ENCODE peak calls at places on chromosome 7, in ten cellular contexts. One of them, this sample, is unnamed.

GRCh38 chr7:100469227-100470044 is 5.4 kb upstream of the SPACDR start:
- DNase-seq in fibroblast of the aortic adventitia: peak; percentile 71
- DNase-seq in IMR-90: peak; percentile 64
- DNase-seq in upper lobe of left lung: peak; percentile 91
- DNase-seq in fibroblast of mammary gland: peak; percentile 68
- DNase-seq in epithelial cell of esophagus: peak; percentile 73
- DNase-seq in endodermal cell: peak; percentile 98
- DNase-seq in suprapubic skin: peak; percentile 90
- DNase-seq in cardiac muscle cell: peak; percentile 91
- DNase-seq in fibroblast of lung: peak; percentile 45
- DNase-seq in this sample: no peak

GRCh38 chr7:35648367-35648766 is 46.6 kb downstream of the HERPUD2 start:
- DNase-seq in fibroblast of the aortic adventitia: no peak
- DNase-seq in IMR-90: no peak
- DNase-seq in upper lobe of left lung: no peak
- DNase-seq in fibroblast of mammary gland: no peak
- DNase-seq in epithelial cell of esophagus: no peak
- DNase-seq in endodermal cell: no peak
- DNase-seq in suprapubic skin: no peak
- DNase-seq in cardiac muscle cell: no peak
- DNase-seq in fibroblast of lung: no peak
- DNase-seq in this sample: no peak

GRCh38 chr7:124171068-124171467 is 138.2 kb upstream of the TMEM229A start:
- DNase-seq in fibroblast of the aortic adventitia: no peak
- DNase-seq in IMR-90: peak; percentile 62
- DNase-seq in upper lobe of left lung: no peak
- DNase-seq in fibroblast of mammary gland: no peak
- DNase-seq in epithelial cell of esophagus: peak; percentile 59
- DNase-seq in endodermal cell: peak; percentile 60
- DNase-seq in suprapubic skin: no peak
- DNase-seq in cardiac muscle cell: peak; percentile 53
- DNase-seq in fibroblast of lung: no peak
- DNase-seq in this sample: peak; percentile 4

GRCh38 chr7:73918926-73919693 is 58.2 kb downstream of the TMEM270 start:
- DNase-seq in fibroblast of the aortic adventitia: no peak
- DNase-seq in IMR-90: no peak
- DNase-seq in upper lobe of left lung: no peak
- DNase-seq in fibroblast of mammary gland: no peak
- DNase-seq in epithelial cell of esophagus: no peak
- DNase-seq in endodermal cell: peak; percentile 86
- DNase-seq in suprapubic skin: peak; percentile 34
- DNase-seq in cardiac muscle cell: peak; percentile 23
- DNase-seq in fibroblast of lung: no peak
- DNase-seq in this sample: no peak

GRCh38 chr7:5452937-5453540 is 29.4 kb upstream of the TNRC18 start:
- DNase-seq in fibroblast of the aortic adventitia: peak; percentile 80
- DNase-seq in IMR-90: peak; percentile 84
- DNase-seq in upper lobe of left lung: no peak
- DNase-seq in fibroblast of mammary gland: peak; percentile 87
- DNase-seq in epithelial cell of esophagus: no peak
- DNase-seq in endodermal cell: peak; percentile 84
- DNase-seq in suprapubic skin: no peak
- DNase-seq in cardiac muscle cell: no peak
- DNase-seq in fibroblast of lung: peak; percentile 62
- DNase-seq in this sample: no peak

GRCh38 chr7:157983442-157984137 is 604.0 kb downstream of the PTPRN2 start:
- DNase-seq in fibroblast of the aortic adventitia: no peak
- DNase-seq in IMR-90: no peak
- DNase-seq in upper lobe of left lung: no peak
- DNase-seq in fibroblast of mammary gland: no peak
- DNase-seq in epithelial cell of esophagus: no peak
- DNase-seq in endodermal cell: no peak
- DNase-seq in suprapubic skin: no peak
- DNase-seq in cardiac muscle cell: no peak
- DNase-seq in fibroblast of lung: no peak
- DNase-seq in this sample: no peak

GRCh38 chr7:80054356-80054755 is 80.3 kb upstream of the GNAI1 start:
- DNase-seq in fibroblast of the aortic adventitia: peak; percentile 84
- DNase-seq in IMR-90: peak; percentile 92
- DNase-seq in upper lobe of left lung: no peak
- DNase-seq in fibroblast of mammary gland: peak; percentile 76
- DNase-seq in epithelial cell of esophagus: peak; percentile 12
- DNase-seq in endodermal cell: no peak
- DNase-seq in suprapubic skin: no peak
- DNase-seq in cardiac muscle cell: no peak
- DNase-seq in fibroblast of lung: peak; percentile 72
- DNase-seq in this sample: no peak

GRCh38 chr7:99792983-99793382 is 9.0 kb upstream of the CYP3A4 start:
- DNase-seq in fibroblast of the aortic adventitia: no peak
- DNase-seq in IMR-90: no peak
- DNase-seq in upper lobe of left lung: no peak
- DNase-seq in fibroblast of mammary gland: peak; percentile 12
- DNase-seq in epithelial cell of esophagus: no peak
- DNase-seq in endodermal cell: no peak
- DNase-seq in suprapubic skin: no peak
- DNase-seq in cardiac muscle cell: no peak
- DNase-seq in fibroblast of lung: no peak
- DNase-seq in this sample: no peak

GRCh38 chr7:107999814-108000560 is 3.0 kb downstream of the LAMB1 start:
- DNase-seq in fibroblast of the aortic adventitia: peak; percentile 21
- DNase-seq in IMR-90: peak; percentile 60
- DNase-seq in upper lobe of left lung: no peak
- DNase-seq in fibroblast of mammary gland: peak; percentile 49
- DNase-seq in epithelial cell of esophagus: no peak
- DNase-seq in endodermal cell: no peak
- DNase-seq in suprapubic skin: no peak
- DNase-seq in cardiac muscle cell: no peak
- DNase-seq in fibroblast of lung: peak; percentile 88
- DNase-seq in this sample: no peak

GRCh38 chr7:107998660-107999480 is 4.1 kb downstream of the LAMB1 start:
- DNase-seq in fibroblast of the aortic adventitia: no peak
- DNase-seq in IMR-90: no peak
- DNase-seq in upper lobe of left lung: no peak
- DNase-seq in fibroblast of mammary gland: no peak
- DNase-seq in epithelial cell of esophagus: peak; percentile 49
- DNase-seq in endodermal cell: no peak
- DNase-seq in suprapubic skin: no peak
- DNase-seq in cardiac muscle cell: no peak
- DNase-seq in fibroblast of lung: peak; percentile 72
- DNase-seq in this sample: no peak

GRCh38 chr7:108001759-108002725 is 919 bp downstream of the LAMB1 start:
- DNase-seq in fibroblast of the aortic adventitia: peak; percentile 53
- DNase-seq in IMR-90: peak; percentile 41
- DNase-seq in upper lobe of left lung: peak; percentile 85
- DNase-seq in fibroblast of mammary gland: peak; percentile 63
- DNase-seq in epithelial cell of esophagus: no peak
- DNase-seq in endodermal cell: no peak
- DNase-seq in suprapubic skin: no peak
- DNase-seq in cardiac muscle cell: peak; percentile 22
- DNase-seq in fibroblast of lung: peak; percentile 34
- DNase-seq in this sample: no peak

GRCh38 chr7:108002726-108003590 is at the start of gene LAMB1:
- DNase-seq in fibroblast of the aortic adventitia: peak; percentile 75
- DNase-seq in IMR-90: peak; percentile 65
- DNase-seq in upper lobe of left lung: peak; percentile 90
- DNase-seq in fibroblast of mammary gland: peak; percentile 76
- DNase-seq in epithelial cell of esophagus: peak; percentile 59
- DNase-seq in endodermal cell: peak; percentile 92
- DNase-seq in suprapubic skin: peak; percentile 83
- DNase-seq in cardiac muscle cell: peak; percentile 67
- DNase-seq in fibroblast of lung: peak; percentile 84
- DNase-seq in this sample: no peak

DNA sequence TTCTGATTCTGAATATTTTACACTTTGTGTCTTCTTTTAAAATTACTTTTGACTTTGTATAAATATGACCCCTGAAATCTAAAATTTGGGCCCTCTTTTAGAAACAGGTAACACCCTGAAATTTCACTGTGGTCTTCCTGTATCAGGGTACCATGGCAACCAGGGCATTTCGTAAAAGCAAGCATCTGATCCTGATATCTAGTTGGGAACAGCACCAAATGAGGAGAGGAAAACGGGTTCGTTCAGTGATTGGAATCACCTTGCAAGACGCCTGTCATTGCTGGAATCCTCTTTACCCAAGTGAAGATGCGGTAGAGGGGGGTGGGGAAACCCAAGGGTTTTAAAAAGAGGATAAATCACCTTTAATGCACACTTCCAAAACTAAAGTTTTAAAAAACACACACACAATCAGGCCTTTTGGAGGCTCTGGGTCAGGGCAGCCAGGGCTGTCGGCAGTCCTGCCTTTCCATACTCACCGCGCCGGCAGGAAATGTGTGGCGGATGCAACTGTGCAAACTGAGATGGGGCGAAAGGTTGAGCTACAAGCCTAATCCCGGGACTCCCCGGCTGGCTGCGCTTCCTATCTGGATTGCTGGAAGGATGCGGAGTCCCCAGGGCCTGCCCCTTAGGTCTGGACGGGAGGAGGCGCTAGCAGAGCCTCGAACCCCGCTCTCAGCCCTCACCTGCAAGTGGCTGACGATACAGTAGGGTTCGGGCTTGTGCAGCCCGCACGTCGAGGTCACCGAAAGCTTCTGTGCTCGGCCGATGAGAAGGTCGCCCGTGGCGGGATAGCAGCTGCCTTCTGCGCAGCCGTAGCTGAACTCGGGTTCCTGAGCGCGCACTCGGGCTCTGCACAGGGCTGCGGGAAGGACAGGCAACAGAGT is 1.8 kb downstream of the LAMB1 start:
- DNase-seq in fibroblast of the aortic adventitia: peak; percentile 33
- DNase-seq in IMR-90: peak; percentile 30
- DNase-seq in upper lobe of left lung: peak; percentile 67
- DNase-seq in fibroblast of mammary gland: peak; percentile 55
- DNase-seq in epithelial cell of esophagus: peak; percentile 62
- DNase-seq in endodermal cell: peak; percentile 91
- DNase-seq in suprapubic skin: peak; percentile 72
- DNase-seq in cardiac muscle cell: peak; percentile 30
- DNase-seq in fibroblast of lung: peak; percentile 46
- DNase-seq in this sample: no peak
- TF ChIP-seq CTCF in fibroblast of the aortic adventitia: no peak
- TF ChIP-seq CTCF in IMR-90: peak; percentile 17
- TF ChIP-seq CTCF in upper lobe of left lung: no peak
- TF ChIP-seq CTCF in fibroblast of mammary gland: peak; percentile 19
- TF ChIP-seq CTCF in epithelial cell of esophagus: no peak
- TF ChIP-seq CTCF in endodermal cell: peak; percentile 64
- TF ChIP-seq CTCF in suprapubic skin: no peak
- TF ChIP-seq CTCF in cardiac muscle cell: peak; percentile 30
- TF ChIP-seq CTCF in fibroblast of lung: no peak
- TF ChIP-seq CTCF in this sample: peak; percentile 28

GRCh38 chr7:107036535-107036934 is 8.0 kb upstream of the PRKAR2B start:
- DNase-seq in fibroblast of the aortic adventitia: no peak
- DNase-seq in IMR-90: no peak
- DNase-seq in upper lobe of left lung: no peak
- DNase-seq in fibroblast of mammary gland: no peak
- DNase-seq in epithelial cell of esophagus: no peak
- DNase-seq in endodermal cell: no peak
- DNase-seq in suprapubic skin: no peak
- DNase-seq in cardiac muscle cell: no peak
- DNase-seq in fibroblast of lung: no peak
- DNase-seq in this sample: no peak
- H3K4me3 ChIP-seq in fibroblast of the aortic adventitia: no peak overlapping the region
- H3K4me3 ChIP-seq in IMR-90: no peak overlapping the region
- H3K4me3 ChIP-seq in upper lobe of left lung: no peak overlapping the region
- H3K4me3 ChIP-seq in fibroblast of mammary gland: no peak overlapping the region
- H3K4me3 ChIP-seq in epithelial cell of esophagus: no peak overlapping the region
- H3K4me3 ChIP-seq in endodermal cell: no peak overlapping the region
- H3K4me3 ChIP-seq in suprapubic skin: no peak overlapping the region
- H3K4me3 ChIP-seq in cardiac muscle cell: no peak overlapping the region
- H3K4me3 ChIP-seq in fibroblast of lung: no peak overlapping the region
- H3K4me3 ChIP-seq in this sample: no peak overlapping the region

GRCh38 chr7:149811221-149811620 is 27.0 kb upstream of the ZNF862 start:
- DNase-seq in fibroblast of the aortic adventitia: no peak
- DNase-seq in IMR-90: peak; percentile 7
- DNase-seq in upper lobe of left lung: no peak
- DNase-seq in fibroblast of mammary gland: peak; percentile 4
- DNase-seq in epithelial cell of esophagus: peak; percentile 17
- DNase-seq in endodermal cell: no peak
- DNase-seq in suprapubic skin: no peak
- DNase-seq in cardiac muscle cell: no peak
- DNase-seq in fibroblast of lung: no peak
- DNase-seq in this sample: no peak
- TF ChIP-seq CTCF in fibroblast of the aortic adventitia: peak; percentile 33
- TF ChIP-seq CTCF in IMR-90: peak; percentile 28
- TF ChIP-seq CTCF in upper lobe of left lung: no peak
- TF ChIP-seq CTCF in fibroblast of mammary gland: peak; percentile 31
- TF ChIP-seq CTCF in epithelial cell of esophagus: peak; percentile 46
- TF ChIP-seq CTCF in endodermal cell: peak; percentile 69
- TF ChIP-seq CTCF in suprapubic skin: no peak
- TF ChIP-seq CTCF in cardiac muscle cell: peak; percentile 21
- TF ChIP-seq CTCF in fibroblast of lung: no peak
- TF ChIP-seq CTCF in this sample: peak; percentile 16

GRCh38 chr7:149598721-149599308 is 101.2 kb upstream of the ZNF746 start:
- DNase-seq in fibroblast of the aortic adventitia: peak; percentile 37
- DNase-seq in IMR-90: peak; percentile 38
- DNase-seq in upper lobe of left lung: no peak
- DNase-seq in fibroblast of mammary gland: peak; percentile 41
- DNase-seq in epithelial cell of esophagus: peak; percentile 69
- DNase-seq in endodermal cell: peak; percentile 81
- DNase-seq in suprapubic skin: no peak
- DNase-seq in cardiac muscle cell: peak; percentile 53
- DNase-seq in fibroblast of lung: peak; percentile 27
- DNase-seq in this sample: no peak

GRCh38 chr7:149595541-149595940 is 97.9 kb upstream of the ZNF746 start:
- DNase-seq in fibroblast of the aortic adventitia: no peak
- DNase-seq in IMR-90: no peak
- DNase-seq in upper lobe of left lung: no peak
- DNase-seq in fibroblast of mammary gland: no peak
- DNase-seq in epithelial cell of esophagus: no peak
- DNase-seq in endodermal cell: no peak
- DNase-seq in suprapubic skin: no peak
- DNase-seq in cardiac muscle cell: peak; percentile 49
- DNase-seq in fibroblast of lung: no peak
- DNase-seq in this sample: no peak

GRCh38 chr7:149604521-149604920 is 106.9 kb upstream of the ZNF746 start:
- DNase-seq in fibroblast of the aortic adventitia: no peak
- DNase-seq in IMR-90: peak; percentile 3
- DNase-seq in upper lobe of left lung: no peak
- DNase-seq in fibroblast of mammary gland: no peak
- DNase-seq in epithelial cell of esophagus: no peak
- DNase-seq in endodermal cell: no peak
- DNase-seq in suprapubic skin: no peak
- DNase-seq in cardiac muscle cell: no peak
- DNase-seq in fibroblast of lung: no peak
- DNase-seq in this sample: no peak

GRCh38 chr7:149595078-149595477 is 97.5 kb upstream of the ZNF746 start:
- DNase-seq in fibroblast of the aortic adventitia: no peak
- DNase-seq in IMR-90: no peak
- DNase-seq in upper lobe of left lung: no peak
- DNase-seq in fibroblast of mammary gland: no peak
- DNase-seq in epithelial cell of esophagus: no peak
- DNase-seq in endodermal cell: no peak
- DNase-seq in suprapubic skin: no peak
- DNase-seq in cardiac muscle cell: no peak
- DNase-seq in fibroblast of lung: no peak
- DNase-seq in this sample: no peak

DNA sequence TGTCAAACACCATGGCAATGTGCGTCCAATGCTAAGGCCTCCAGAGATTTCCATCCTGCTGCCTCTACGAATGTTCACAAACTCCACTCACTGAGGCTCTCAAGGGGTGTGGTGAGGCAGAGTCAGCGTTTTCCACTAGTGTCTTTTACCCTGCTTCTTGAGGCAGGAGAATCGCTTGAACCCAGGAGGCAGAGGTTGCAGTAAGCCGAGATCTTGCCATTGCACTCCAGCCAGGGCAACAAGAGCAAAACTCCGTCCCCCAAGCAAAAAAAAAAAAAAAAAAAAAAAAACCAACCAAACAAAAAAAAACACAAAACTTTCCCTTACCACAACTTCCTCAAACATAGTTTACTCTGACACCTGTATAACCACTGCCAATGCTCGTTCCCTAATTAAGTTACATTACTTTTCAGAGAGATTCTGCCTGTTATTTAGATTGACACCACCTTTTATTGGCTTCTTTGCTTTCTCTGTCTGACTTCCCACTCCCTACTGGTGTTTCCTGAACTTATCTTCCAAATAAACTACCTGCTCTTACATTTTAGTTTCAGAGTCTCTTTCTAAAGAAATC is 102.1 kb upstream of the ZNF746 start:
- DNase-seq in fibroblast of the aortic adventitia: no peak
- DNase-seq in IMR-90: no peak
- DNase-seq in upper lobe of left lung: no peak
- DNase-seq in fibroblast of mammary gland: no peak
- DNase-seq in epithelial cell of esophagus: no peak
- DNase-seq in endodermal cell: no peak
- DNase-seq in suprapubic skin: no peak
- DNase-seq in cardiac muscle cell: no peak
- DNase-seq in fibroblast of lung: no peak
- DNase-seq in this sample: no peak
- H3K4me3 ChIP-seq in fibroblast of the aortic adventitia: no peak overlapping the region
- H3K4me3 ChIP-seq in IMR-90: no peak overlapping the region
- H3K4me3 ChIP-seq in upper lobe of left lung: no peak overlapping the region
- H3K4me3 ChIP-seq in fibroblast of mammary gland: no peak overlapping the region
- H3K4me3 ChIP-seq in epithelial cell of esophagus: no peak overlapping the region
- H3K4me3 ChIP-seq in endodermal cell: no peak overlapping the region
- H3K4me3 ChIP-seq in suprapubic skin: no peak overlapping the region
- H3K4me3 ChIP-seq in cardiac muscle cell: no peak overlapping the region
- H3K4me3 ChIP-seq in fibroblast of lung: no peak overlapping the region
- H3K4me3 ChIP-seq in this sample: no peak overlapping the region